ENCODE peak calls at places on chromosomes 12 and 14, in six cellular contexts. H is ACHN; M is AG10803; B is epithelial cell of esophagus; R is type B pancreatic cell; J is activated CD4-positive, alpha-beta T cell treated with anti-CD3 and anti-CD28 coated beads, Interleukin-2, amount 10 ng/mL, durations not matched to agents 7 days and 5 days. X is an unnamed sample.
A peak's percentile ranks its signal among the peaks of the same experiment; 100 is the strongest.

GRCh38 chr14:90548455-90548854 is 151.6 kb downstream of the CALM1 start:
- DNase-seq in H (no peak), M (no peak), J (no peak), B (no peak), R (no peak), X (no peak)

GRCh38 chr12:52022841-52023181 is 16.1 kb downstream of the TAMALIN start:
- DNase-seq in M (no peak), R (no peak), J (no peak), H (no peak), B (no peak), X (no peak)

GRCh38 chr12:54603872-54604271 is 15.4 kb upstream of the PPP1R1A start:
- DNase-seq in R (no peak), M (no peak), H (no peak), J (no peak), B (no peak), X (no peak)

GRCh38 chr14:102739190-102739469 is 38.1 kb upstream of the TRAF3 start:
- DNase-seq in M (no peak), R (no peak), H (no peak), J (no peak), B (no peak), X (no peak)

GRCh38 chr12:128864516-128865186 is 11.4 kb downstream of the GLT1D1 start:
- DNase-seq in R (no peak), M (no peak), H (no peak), B (no peak), J (no peak), X (no peak)

GRCh38 chr12:115470526-115470925 is 786.6 kb upstream of the TBX3 start:
- DNase-seq in B (no peak), M (no peak), H (no peak), R (no peak), J (no peak), X (no peak)

GRCh38 chr12:96195845-96196451 is 1.8 kb downstream of the ELK3 start:
- DNase-seq in B (peak; percentile 63), M (peak; percentile 60), R (no peak), H (peak; percentile 76), J (peak; percentile 38), X (no peak)

GRCh38 chr12:130780880-130781575 is 58.0 kb downstream of the STX2 start:
- DNase-seq in J (no peak), M (no peak), R (no peak), B (no peak), H (no peak), X (no peak)

GRCh38 chr12:132418393-132418925 is 71.5 kb upstream of the FBRSL1 start:
- DNase-seq in B (no peak), J (no peak), H (no peak), R (no peak), M (no peak), X (no peak)

GRCh38 chr14:27411021-27411420 is 813.2 kb upstream of the NOVA1 start:
- DNase-seq in M (peak; percentile 22), B (no peak), J (no peak), H (no peak), R (no peak), X (no peak)

GRCh38 chr12:128823216-128823915 is 392 bp downstream of the SLC15A4 start:
- DNase-seq in R (no peak), H (no peak), M (peak; percentile 17), J (no peak), B (no peak), X (no peak)

X was measured in esophagus muscularis mucosa.